ENCODE peak calls at places on chromosome 13, in nine cellular contexts. One of them, this sample, is unnamed.

GRCh38 chr13:113922412-113923118 is 51.3 kb downstream of the C13orf46 start:
- DNase-seq in GM12891: no peak
- DNase-seq in IMR-90: no peak
- DNase-seq in breast epithelium: peak
- DNase-seq in tibial nerve: peak
- DNase-seq in body of pancreas: peak
- DNase-seq in erythroblast: no peak
- DNase-seq in esophagus muscularis mucosa: no peak
- DNase-seq in thyroid gland: no peak
- DNase-seq in this sample: peak

GRCh38 chr13:98142427-98143156 is at the start of gene FARP1:
- DNase-seq in GM12891: peak
- DNase-seq in IMR-90: peak
- DNase-seq in breast epithelium: peak
- DNase-seq in tibial nerve: peak
- DNase-seq in body of pancreas: peak
- DNase-seq in erythroblast: peak
- DNase-seq in esophagus muscularis mucosa: no peak
- DNase-seq in thyroid gland: peak
- DNase-seq in this sample: peak

GRCh38 chr13:110298566-110299321 is 8.2 kb downstream of the COL4A1 start:
- DNase-seq in GM12891: no peak
- DNase-seq in IMR-90: no peak
- DNase-seq in breast epithelium: no peak
- DNase-seq in tibial nerve: no peak
- DNase-seq in body of pancreas: no peak
- DNase-seq in erythroblast: no peak
- DNase-seq in esophagus muscularis mucosa: no peak
- DNase-seq in thyroid gland: no peak
- DNase-seq in this sample: no peak

GRCh38 chr13:21672811-21673591 is 2.1 kb downstream of the FGF9 start:
- DNase-seq in GM12891: no peak
- DNase-seq in IMR-90: no peak
- DNase-seq in breast epithelium: no peak
- DNase-seq in tibial nerve: no peak
- DNase-seq in body of pancreas: no peak
- DNase-seq in erythroblast: peak
- DNase-seq in esophagus muscularis mucosa: no peak
- DNase-seq in thyroid gland: no peak
- DNase-seq in this sample: no peak

GRCh38 chr13:98998831-98999634 is 21.2 kb upstream of the DOCK9 start:
- DNase-seq in GM12891: no peak
- DNase-seq in IMR-90: no peak
- DNase-seq in breast epithelium: no peak
- DNase-seq in tibial nerve: no peak
- DNase-seq in body of pancreas: no peak
- DNase-seq in erythroblast: no peak
- DNase-seq in esophagus muscularis mucosa: no peak
- DNase-seq in thyroid gland: no peak
- DNase-seq in this sample: no peak

GRCh38 chr13:64127856-64128255 is 2712.2 kb upstream of the PCDH20 start:
- DNase-seq in GM12891: no peak
- DNase-seq in IMR-90: no peak
- DNase-seq in breast epithelium: no peak
- DNase-seq in tibial nerve: no peak
- DNase-seq in body of pancreas: no peak
- DNase-seq in erythroblast: no peak
- DNase-seq in esophagus muscularis mucosa: no peak
- DNase-seq in thyroid gland: no peak
- DNase-seq in this sample: no peak

GRCh38 chr13:79346300-79346914 is 59.6 kb downstream of the RBM26 start:
- DNase-seq in GM12891: no peak
- DNase-seq in IMR-90: no peak
- DNase-seq in breast epithelium: no peak
- DNase-seq in tibial nerve: no peak
- DNase-seq in body of pancreas: no peak
- DNase-seq in erythroblast: no peak
- DNase-seq in esophagus muscularis mucosa: no peak
- DNase-seq in thyroid gland: peak
- DNase-seq in this sample: no peak

GRCh38 chr13:113981201-113981605 is 7.3 kb upstream of the C13orf46 start:
- DNase-seq in GM12891: no peak
- DNase-seq in IMR-90: no peak
- DNase-seq in breast epithelium: peak
- DNase-seq in tibial nerve: peak
- DNase-seq in body of pancreas: peak
- DNase-seq in erythroblast: no peak
- DNase-seq in esophagus muscularis mucosa: no peak
- DNase-seq in thyroid gland: peak
- DNase-seq in this sample: peak

GRCh38 chr13:110811008-110811720 is 97.7 kb downstream of the ING1 start:
- DNase-seq in GM12891: no peak
- DNase-seq in IMR-90: no peak
- DNase-seq in breast epithelium: no peak
- DNase-seq in tibial nerve: no peak
- DNase-seq in body of pancreas: no peak
- DNase-seq in erythroblast: no peak
- DNase-seq in esophagus muscularis mucosa: no peak
- DNase-seq in thyroid gland: no peak
- DNase-seq in this sample: no peak

GRCh38 chr13:30308548-30308947 is 1.2 kb upstream of the KATNAL1 start:
- DNase-seq in GM12891: no peak
- DNase-seq in IMR-90: peak
- DNase-seq in breast epithelium: no peak
- DNase-seq in tibial nerve: no peak
- DNase-seq in body of pancreas: no peak
- DNase-seq in erythroblast: peak
- DNase-seq in esophagus muscularis mucosa: no peak
- DNase-seq in thyroid gland: peak
- DNase-seq in this sample: no peak

GRCh38 chr13:30306762-30307193 is 573 bp downstream of the KATNAL1 start:
- DNase-seq in GM12891: peak
- DNase-seq in IMR-90: peak
- DNase-seq in breast epithelium: peak
- DNase-seq in tibial nerve: peak
- DNase-seq in body of pancreas: peak
- DNase-seq in erythroblast: peak
- DNase-seq in esophagus muscularis mucosa: peak
- DNase-seq in thyroid gland: peak
- DNase-seq in this sample: peak

GRCh38 chr13:30305456-30305855 is 1.9 kb downstream of the KATNAL1 start:
- DNase-seq in GM12891: no peak
- DNase-seq in IMR-90: no peak
- DNase-seq in breast epithelium: no peak
- DNase-seq in tibial nerve: no peak
- DNase-seq in body of pancreas: no peak
- DNase-seq in erythroblast: peak
- DNase-seq in esophagus muscularis mucosa: no peak
- DNase-seq in thyroid gland: no peak
- DNase-seq in this sample: no peak

GRCh38 chr13:30307966-30308290 is 577 bp upstream of the KATNAL1 start:
- DNase-seq in GM12891: no peak
- DNase-seq in IMR-90: no peak
- DNase-seq in breast epithelium: no peak
- DNase-seq in tibial nerve: no peak
- DNase-seq in body of pancreas: no peak
- DNase-seq in erythroblast: no peak
- DNase-seq in esophagus muscularis mucosa: no peak
- DNase-seq in thyroid gland: no peak
- DNase-seq in this sample: no peak

DNA sequence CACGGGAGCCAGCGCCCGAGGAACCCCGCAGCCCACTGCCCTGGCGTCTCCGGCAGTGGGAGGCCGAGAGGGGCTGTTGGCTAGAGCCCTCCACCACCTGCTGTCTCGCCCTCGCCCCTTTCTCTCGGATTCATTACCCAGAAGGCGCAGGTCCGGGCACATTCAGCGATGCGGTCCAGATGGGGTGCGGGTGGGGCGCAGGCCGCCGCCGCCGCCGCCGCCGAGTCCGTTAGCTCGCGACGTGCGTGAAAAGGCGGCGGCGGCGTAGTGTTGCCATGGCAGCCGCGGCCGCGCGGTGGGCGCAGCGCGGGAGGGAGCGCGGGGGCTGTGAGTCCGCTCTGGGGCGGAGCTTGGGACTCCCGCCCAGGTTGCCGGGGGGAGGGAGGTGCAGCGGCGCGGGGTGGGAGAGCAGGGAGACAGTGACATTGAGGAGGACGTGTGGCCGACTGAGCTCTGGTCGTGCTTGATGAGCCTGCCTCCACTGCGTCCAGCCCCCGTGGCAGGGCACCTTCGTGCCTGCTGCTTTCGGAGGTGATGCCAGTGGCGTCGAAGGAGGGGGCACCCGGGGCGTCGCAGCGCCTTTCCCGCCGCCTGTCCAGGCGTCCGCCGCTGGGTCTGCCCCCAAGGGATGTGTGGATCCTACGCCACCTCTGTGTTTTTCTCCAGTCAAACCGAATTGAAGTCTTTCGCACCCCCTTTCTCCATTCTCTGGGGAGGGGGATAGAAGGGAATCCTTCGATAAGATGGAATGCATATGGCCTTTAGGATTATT is at the start of gene KATNAL1:
- DNase-seq in GM12891: peak
- DNase-seq in IMR-90: peak
- DNase-seq in breast epithelium: peak
- DNase-seq in tibial nerve: peak
- DNase-seq in body of pancreas: peak
- DNase-seq in erythroblast: peak
- DNase-seq in esophagus muscularis mucosa: no peak
- DNase-seq in thyroid gland: peak
- DNase-seq in this sample: peak
- TF ChIP-seq POLR2A in GM12891: peak
- TF ChIP-seq POLR2A in IMR-90: peak
- TF ChIP-seq POLR2A in breast epithelium: no peak
- TF ChIP-seq POLR2A in tibial nerve: no peak
- TF ChIP-seq POLR2A in body of pancreas: peak
- TF ChIP-seq POLR2A in erythroblast: peak
- TF ChIP-seq POLR2A in esophagus muscularis mucosa: peak
- TF ChIP-seq POLR2A in thyroid gland: peak
- TF ChIP-seq POLR2A in this sample: no peak

GRCh38 chr13:39481493-39481892 is 121.5 kb downstream of the LHFPL6 start:
- DNase-seq in GM12891: no peak
- DNase-seq in IMR-90: no peak
- DNase-seq in breast epithelium: no peak
- DNase-seq in tibial nerve: no peak
- DNase-seq in body of pancreas: no peak
- DNase-seq in erythroblast: no peak
- DNase-seq in esophagus muscularis mucosa: peak
- DNase-seq in thyroid gland: no peak
- DNase-seq in this sample: no peak
- TF ChIP-seq POLR2A in GM12891: no peak
- TF ChIP-seq POLR2A in IMR-90: no peak
- TF ChIP-seq POLR2A in breast epithelium: no peak
- TF ChIP-seq POLR2A in tibial nerve: no peak
- TF ChIP-seq POLR2A in body of pancreas: no peak
- TF ChIP-seq POLR2A in erythroblast: no peak
- TF ChIP-seq POLR2A in esophagus muscularis mucosa: no peak
- TF ChIP-seq POLR2A in thyroid gland: no peak
- TF ChIP-seq POLR2A in this sample: no peak

DNA sequence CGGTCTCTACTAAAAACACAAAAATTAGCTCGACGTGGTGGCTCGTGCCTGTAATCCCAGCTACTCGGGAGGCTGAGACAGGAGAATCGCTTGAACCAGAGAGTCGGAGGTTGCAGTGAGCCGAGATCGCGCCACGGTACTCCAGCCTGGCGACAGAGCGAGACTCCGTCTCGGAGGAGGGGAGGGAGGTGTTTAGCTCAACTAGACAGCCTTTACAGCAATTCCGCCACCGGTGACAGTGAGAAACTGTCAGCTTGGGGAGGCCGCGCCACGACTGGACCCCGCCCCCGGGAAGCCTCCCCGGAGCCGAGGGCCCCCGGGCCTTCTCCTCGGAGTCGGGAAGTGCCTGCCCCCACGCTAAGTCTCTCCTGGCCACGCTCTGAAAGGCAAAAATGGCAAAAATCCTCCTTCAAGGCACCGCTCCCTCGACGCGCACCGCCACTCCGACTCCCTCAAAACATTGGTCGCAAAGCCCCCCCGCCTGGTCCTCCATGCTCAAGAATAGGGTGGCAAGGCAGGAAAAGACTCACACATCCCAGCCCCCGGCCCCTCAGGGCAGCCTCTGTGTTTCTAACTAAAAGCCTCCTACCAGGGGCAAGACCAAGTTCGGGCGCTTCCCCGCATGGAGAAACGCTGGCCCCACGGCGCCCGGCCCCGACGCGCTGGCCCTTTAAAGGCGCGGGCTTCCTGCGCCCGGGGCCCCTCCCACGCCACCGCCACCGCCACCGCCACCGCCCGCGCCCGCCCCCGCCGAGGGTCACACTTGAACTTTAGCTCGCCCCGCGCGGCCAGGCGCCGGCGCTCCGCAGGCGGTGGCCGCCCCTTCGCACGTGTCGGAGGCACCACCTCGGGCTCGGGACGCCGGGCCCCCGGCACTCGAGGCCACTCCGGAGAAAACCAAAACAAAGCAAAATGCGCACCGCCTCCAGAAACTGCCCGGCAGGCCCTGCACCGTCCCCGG is 2.1 kb downstream of the FOXO1 start:
- DNase-seq in GM12891: peak
- DNase-seq in IMR-90: no peak
- DNase-seq in breast epithelium: peak
- DNase-seq in tibial nerve: peak
- DNase-seq in body of pancreas: peak
- DNase-seq in erythroblast: peak
- DNase-seq in esophagus muscularis mucosa: peak
- DNase-seq in thyroid gland: peak
- DNase-seq in this sample: peak
- TF ChIP-seq POLR2A in GM12891: no peak
- TF ChIP-seq POLR2A in IMR-90: no peak
- TF ChIP-seq POLR2A in breast epithelium: peak
- TF ChIP-seq POLR2A in tibial nerve: peak
- TF ChIP-seq POLR2A in body of pancreas: peak
- TF ChIP-seq POLR2A in erythroblast: no peak
- TF ChIP-seq POLR2A in esophagus muscularis mucosa: peak
- TF ChIP-seq POLR2A in thyroid gland: peak
- TF ChIP-seq POLR2A in this sample: no peak

GRCh38 chr13:81395368-81395767 is 1054.4 kb upstream of the SPRY2 start:
- DNase-seq in GM12891: no peak
- DNase-seq in IMR-90: no peak
- DNase-seq in breast epithelium: no peak
- DNase-seq in tibial nerve: no peak
- DNase-seq in body of pancreas: no peak
- DNase-seq in erythroblast: no peak
- DNase-seq in esophagus muscularis mucosa: no peak
- DNase-seq in thyroid gland: no peak
- DNase-seq in this sample: no peak
- TF ChIP-seq POLR2A in GM12891: no peak
- TF ChIP-seq POLR2A in IMR-90: no peak
- TF ChIP-seq POLR2A in breast epithelium: no peak
- TF ChIP-seq POLR2A in tibial nerve: no peak
- TF ChIP-seq POLR2A in body of pancreas: no peak
- TF ChIP-seq POLR2A in erythroblast: no peak
- TF ChIP-seq POLR2A in esophagus muscularis mucosa: no peak
- TF ChIP-seq POLR2A in thyroid gland: no peak
- TF ChIP-seq POLR2A in this sample: no peak

GRCh38 chr13:44756411-44756810 is 180.3 kb upstream of the TSC22D1 start:
- DNase-seq in GM12891: no peak
- DNase-seq in IMR-90: no peak
- DNase-seq in breast epithelium: no peak
- DNase-seq in tibial nerve: no peak
- DNase-seq in body of pancreas: no peak
- DNase-seq in erythroblast: no peak
- DNase-seq in esophagus muscularis mucosa: no peak
- DNase-seq in thyroid gland: no peak
- DNase-seq in this sample: no peak
- TF ChIP-seq POLR2A in GM12891: no peak
- TF ChIP-seq POLR2A in IMR-90: no peak
- TF ChIP-seq POLR2A in breast epithelium: no peak
- TF ChIP-seq POLR2A in tibial nerve: no peak
- TF ChIP-seq POLR2A in body of pancreas: no peak
- TF ChIP-seq POLR2A in erythroblast: no peak
- TF ChIP-seq POLR2A in esophagus muscularis mucosa: no peak
- TF ChIP-seq POLR2A in thyroid gland: no peak
- TF ChIP-seq POLR2A in this sample: no peak

GRCh38 chr13:41456768-41457588 is at the start of gene RGCC:
- DNase-seq in GM12891: peak
- DNase-seq in IMR-90: peak
- DNase-seq in breast epithelium: peak
- DNase-seq in tibial nerve: peak
- DNase-seq in body of pancreas: peak
- DNase-seq in erythroblast: peak
- DNase-seq in esophagus muscularis mucosa: no peak
- DNase-seq in thyroid gland: peak
- DNase-seq in this sample: peak
- TF ChIP-seq POLR2A in GM12891: no peak
- TF ChIP-seq POLR2A in IMR-90: no peak
- TF ChIP-seq POLR2A in breast epithelium: no peak
- TF ChIP-seq POLR2A in tibial nerve: peak
- TF ChIP-seq POLR2A in body of pancreas: peak
- TF ChIP-seq POLR2A in erythroblast: no peak
- TF ChIP-seq POLR2A in esophagus muscularis mucosa: no peak
- TF ChIP-seq POLR2A in thyroid gland: no peak
- TF ChIP-seq POLR2A in this sample: no peak